ENCODE peak calls at places on chromosomes 6 and 20, in five cellular contexts. N, J, B, X and R are unnamed samples.

GRCh38 chr6:79543886-79544285 is 6.7 kb upstream of the LCA5 start:
- ATAC-seq in X (peak), B (no peak), N (no peak), J (peak), R (no peak)

GRCh38 chr20:51600016-51600420 is 57.5 kb upstream of the NFATC2 start:
- ATAC-seq in X (no peak), N (no peak), J (peak), B (no peak), R (no peak)

GRCh38 chr20:48716086-48716485 is 111.7 kb downstream of the PREX1 start:
- ATAC-seq in X (no peak), J (no peak), B (no peak), N (no peak), R (no peak)

GRCh38 chr6:160198577-160199211 is 59.9 kb downstream of the SLC22A2 start:
- ATAC-seq in J (no peak), B (peak), N (no peak), X (peak), R (no peak)

GRCh38 chr6:150269857-150270223 is 99.0 kb upstream of the IYD start:
- ATAC-seq in J (peak), B (peak), X (no peak), N (no peak), R (no peak)

GRCh38 chr20:61907081-61907891 is 158.4 kb downstream of the TAF4 start:
- ATAC-seq in N (no peak), B (peak), X (no peak), J (no peak), R (no peak)

GRCh38 chr6:39102024-39102820 is 12.8 kb downstream of the SAYSD1 start:
- ATAC-seq in B (peak), X (peak), J (peak), N (peak), R (peak)

GRCh38 chr20:22999756-23000155 is 35.4 kb upstream of the SSTR4 start:
- ATAC-seq in X (no peak), J (no peak), N (no peak), B (no peak), R (no peak)

GRCh38 chr6:84645000-84645399 is 119.4 kb downstream of the TBX18 start:
- ATAC-seq in X (no peak), N (peak), B (no peak), J (no peak), R (no peak)

GRCh38 chr6:147782302-147782701 is 273.8 kb downstream of the SAMD5 start:
- ATAC-seq in J (no peak), X (no peak), N (no peak), B (no peak), R (no peak)

GRCh38 chr20:57710841-57711240 is 1.0 kb upstream of the PMEPA1 start:
- ATAC-seq in B (no peak), X (no peak), N (no peak), J (no peak), R (no peak)

GRCh38 chr20:44393608-44394519 is 38.4 kb downstream of the HNF4A start:
- ATAC-seq in B (peak), N (no peak), X (no peak), J (no peak), R (no peak)

GRCh38 chr6:17427617-17428016 is 34.2 kb downstream of the CAP2 start:
- ATAC-seq in B (no peak), X (no peak), J (no peak), N (no peak), R (no peak)

GRCh38 chr6:75419408-75419807 is 74.2 kb downstream of the FILIP1 start:
- ATAC-seq in B (no peak), J (no peak), X (no peak), N (peak), R (no peak)

GRCh38 chr6:5541751-5542432 is 280.6 kb downstream of the FARS2 start:
- ATAC-seq in B (no peak), X (no peak), J (peak), N (no peak), R (no peak)

GRCh38 chr20:32385541-32385940 is 27.4 kb downstream of the ASXL1 start:
- ATAC-seq in X (no peak), J (no peak), N (no peak), B (no peak), R (no peak)

GRCh38 chr20:36752582-36752981 is 6.7 kb upstream of the NDRG3 start:
- ATAC-seq in X (no peak), N (no peak), B (no peak), J (no peak), R (no peak)

GRCh38 chr6:16955899-16956298 is 146.0 kb upstream of the STMND1 start:
- ATAC-seq in X (no peak), N (no peak), J (no peak), B (no peak), R (no peak)

GRCh38 chr6:119449253-119450156 is 99.9 kb upstream of the MAN1A1 start:
- ATAC-seq in J (no peak), X (peak), B (no peak), N (peak), R (peak)

GRCh38 chr6:11427827-11428245 is 109.7 kb upstream of the TMEM170B start:
- ATAC-seq in X (no peak), J (no peak), N (no peak), B (peak), R (no peak)

GRCh38 chr6:107811591-107812218 is 12.4 kb downstream of the SCML4 start:
- ATAC-seq in N (peak), J (no peak), B (peak), X (peak), R (no peak)

GRCh38 chr6:46932941-46933340 is 11.2 kb upstream of the ADGRF5 start:
- ATAC-seq in X (no peak), N (peak), J (no peak), B (no peak), R (no peak)

GRCh38 chr6:25601797-25602679 is 50.0 kb upstream of the SCGN start:
- ATAC-seq in J (peak), X (peak), N (peak), B (no peak), R (no peak)

GRCh38 chr20:10919549-10920140 is 245.8 kb upstream of the JAG1 start:
- ATAC-seq in N (peak), B (no peak), X (no peak), J (no peak), R (peak)

GRCh38 chr6:88476388-88476787 is 310.2 kb upstream of the CNR1 start:
- ATAC-seq in B (no peak), N (no peak), X (no peak), J (no peak), R (no peak)

GRCh38 chr6:88480822-88481221 is 314.7 kb upstream of the CNR1 start:
- ATAC-seq in J (no peak), X (no peak), N (no peak), B (no peak), R (no peak)

GRCh38 chr6:88477411-88477810 is 311.3 kb upstream of the CNR1 start:
- ATAC-seq in J (peak), B (no peak), N (no peak), X (no peak), R (no peak)

GRCh38 chr6:88483424-88483823 is 317.3 kb upstream of the CNR1 start:
- ATAC-seq in J (no peak), N (no peak), X (no peak), B (no peak), R (no peak)

GRCh38 chr6:88481519-88481918 is 315.4 kb upstream of the CNR1 start:
- ATAC-seq in X (no peak), N (no peak), J (no peak), B (no peak), R (no peak)
- TF ChIP-seq POLR2AphosphoS5 in X (no peak), N (no peak), J (no peak), B (no peak), R (no peak)

GRCh38 chr20:53260168-53260567 is 288.0 kb downstream of the TSHZ2 start:
- ATAC-seq in X (no peak), J (no peak), B (no peak), N (no peak), R (no peak)
- TF ChIP-seq EP300 in X (no peak), J (no peak), B (no peak), N (no peak), R (no peak)

DNA sequence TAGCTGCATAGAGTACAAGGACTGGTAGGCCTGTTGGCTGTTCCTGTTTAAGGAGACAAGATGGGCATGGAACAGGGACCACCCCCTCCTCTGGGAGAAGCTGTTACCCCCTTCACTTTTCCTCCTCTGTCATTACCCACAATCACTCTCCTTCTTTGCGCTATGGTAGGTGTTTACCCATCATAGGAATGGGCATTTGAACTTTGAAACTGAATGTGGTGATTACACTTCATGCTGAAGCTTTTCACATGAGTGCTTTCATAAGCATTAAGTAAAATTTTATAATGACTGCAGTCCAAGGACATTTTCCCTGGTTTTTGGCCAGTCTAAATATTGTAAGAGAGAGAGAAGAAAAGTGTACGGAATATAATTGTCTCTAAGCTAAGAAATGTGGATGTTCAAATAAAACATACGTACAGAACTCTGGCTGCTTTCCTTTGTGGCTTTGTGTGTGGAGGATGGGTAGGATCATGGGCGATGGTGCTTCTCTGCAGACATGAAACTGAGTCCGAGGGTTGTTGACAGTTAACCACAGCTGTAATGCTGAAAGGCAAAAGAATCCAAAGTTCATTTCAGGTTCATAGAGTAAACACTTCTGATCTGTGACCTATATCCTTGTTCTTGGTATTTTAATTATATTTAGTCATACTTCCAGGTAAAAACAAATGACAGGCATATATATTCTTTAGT is 56.3 kb downstream of the CCN2 start:
- ATAC-seq in N (no peak), B (peak), X (no peak), J (no peak), R (no peak)
- TF ChIP-seq POLR2A in N (no peak), B (peak), X (no peak), J (no peak), R (no peak)

GRCh38 chr6:36683656-36684446 is 5.3 kb downstream of the CDKN1A start:
- ATAC-seq in N (no peak), J (no peak), B (peak), X (no peak), R (no peak)

GRCh38 chr6:36684447-36684812 is 5.9 kb downstream of the CDKN1A start:
- ATAC-seq in B (no peak), N (no peak), J (no peak), X (no peak), R (no peak)

GRCh38 chr6:36685198-36685919 is 6.8 kb downstream of the CDKN1A start:
- ATAC-seq in X (no peak), N (no peak), J (no peak), B (no peak), R (no peak)

GRCh38 chr6:36683145-36683655 is 4.7 kb downstream of the CDKN1A start:
- ATAC-seq in B (no peak), X (no peak), J (no peak), N (no peak), R (no peak)

DNA sequence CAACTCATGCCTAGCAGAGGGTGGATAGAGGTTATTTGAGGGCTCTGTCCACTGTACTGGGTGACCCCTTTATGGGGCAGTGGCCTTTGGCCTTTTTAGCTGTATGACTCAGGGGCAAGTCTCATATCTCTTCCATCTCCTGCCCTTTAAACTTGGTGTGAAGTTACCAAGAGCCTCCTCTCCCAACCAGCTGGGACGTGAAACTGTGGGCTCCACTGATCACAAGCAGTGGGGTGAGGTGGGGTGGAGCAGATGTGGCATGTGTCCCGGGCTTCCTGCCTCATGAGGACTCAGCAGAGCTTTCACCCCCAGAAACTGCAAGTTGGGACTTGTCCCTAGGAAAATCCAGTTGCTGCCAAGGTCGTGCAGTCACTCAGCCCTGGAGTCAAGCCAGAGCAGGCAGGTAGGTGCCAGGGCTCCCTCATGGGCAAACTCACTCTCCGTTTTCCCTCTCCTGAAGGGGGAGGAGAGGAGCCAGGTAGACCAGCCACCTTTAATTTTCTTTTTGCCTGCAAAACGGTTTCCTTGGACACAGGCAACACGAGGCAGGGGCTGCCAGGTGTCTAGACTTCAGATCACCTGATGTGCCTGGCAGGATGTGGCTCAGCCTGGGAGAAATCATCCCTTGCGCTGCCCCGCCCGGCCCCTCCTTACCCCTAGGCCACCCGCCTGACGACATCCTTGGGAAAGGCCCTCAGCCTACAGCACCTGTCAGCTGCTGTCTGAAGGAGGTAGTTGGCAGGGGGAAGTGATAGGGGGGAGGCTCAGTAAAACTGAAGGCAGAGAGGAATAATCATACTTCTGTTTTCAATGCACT is 4.0 kb downstream of the CDKN1A start:
- ATAC-seq in N (no peak), B (no peak), X (peak), J (no peak), R (no peak)
- TF ChIP-seq POLR2AphosphoS5 in N (peak), B (peak), X (peak), J (no peak), R (no peak)

DNA sequence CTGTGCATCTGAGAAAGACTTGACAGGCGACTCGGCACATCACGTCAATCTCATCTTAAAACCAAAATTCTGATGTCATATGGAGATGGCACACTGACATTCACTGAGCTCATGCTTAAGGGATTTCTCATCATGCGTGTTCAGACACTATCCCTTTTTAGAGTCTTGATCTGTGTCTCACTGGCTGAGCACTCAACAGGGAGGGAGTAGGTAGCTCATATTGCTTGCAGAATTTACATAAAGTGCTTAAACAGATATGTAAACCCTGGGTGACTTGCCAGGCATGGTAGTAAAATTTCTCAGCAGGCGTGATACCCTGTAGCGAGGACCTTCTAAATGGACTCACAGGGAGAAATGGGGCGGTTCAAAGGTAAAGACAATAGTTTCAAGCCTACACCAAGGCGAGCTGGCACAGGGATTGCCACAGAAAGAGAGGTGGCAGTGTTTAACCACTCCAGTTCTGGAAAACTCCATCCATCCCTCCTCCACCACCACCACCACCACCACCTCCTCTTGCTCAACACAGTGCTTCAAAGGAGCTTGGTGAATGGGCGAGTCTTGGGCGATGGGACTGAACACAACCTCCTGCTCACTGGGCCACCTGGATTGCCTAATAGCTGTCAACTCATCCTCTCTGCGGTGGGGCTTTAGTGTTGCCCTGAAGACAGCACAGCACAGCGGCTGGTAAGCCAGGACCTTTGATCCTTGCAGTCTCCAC is 330.4 kb downstream of the TFAP2A start:
- ATAC-seq in B (peak), N (peak), J (peak), X (no peak), R (no peak)
- TF ChIP-seq EP300 in B (no peak), N (no peak), J (no peak), X (no peak), R (no peak)